ENCODE peak calls at places on chromosomes 16 and 17, in six cellular contexts. G is IMR-90; N is uterus; O is testis; X is effector memory CD4-positive, alpha-beta T cell; W is PC-9. D is an unnamed sample.

GRCh38 chr16:50741225-50741807 is 570 bp upstream of the CYLD start:
- DNase-seq in N (peak; percentile 41), X (no peak), W (no peak), G (no peak), O (no peak), D (no peak)

GRCh38 chr16:57617604-57618111 is 10.8 kb upstream of the ADGRG1 start:
- DNase-seq in G (no peak), X (no peak), O (no peak), W (no peak), N (no peak), D (no peak)

GRCh38 chr17:63275318-63275967 is 170.7 kb downstream of the CYB561 start:
- DNase-seq in N (no peak), X (no peak), G (peak; percentile 99), W (peak; percentile 95), O (no peak), D (no peak)

GRCh38 chr16:15701975-15702970 is 52.2 kb downstream of the NDE1 start:
- DNase-seq in W (no peak), O (no peak), N (peak; percentile 49), X (no peak), G (peak; percentile 82), D (no peak)

GRCh38 chr16:60013076-60013475 is 1279.0 kb upstream of the GOT2 start:
- DNase-seq in W (no peak), O (no peak), X (no peak), G (no peak), N (no peak), D (no peak)

GRCh38 chr16:12735805-12736204 is 67.9 kb downstream of the CPPED1 start:
- DNase-seq in O (no peak), W (no peak), G (no peak), N (no peak), X (no peak), D (no peak)

GRCh38 chr16:1906052-1906845 is 12.0 kb downstream of the HS3ST6 start:
- DNase-seq in X (no peak), O (no peak), W (no peak), N (no peak), G (no peak), D (no peak)

GRCh38 chr16:82481455-82481854 is 145.3 kb upstream of the CDH13 start:
- DNase-seq in G (peak; percentile 3), O (no peak), N (no peak), X (no peak), W (no peak), D (no peak)

GRCh38 chr17:76982408-76983074 is 114.3 kb downstream of the MGAT5B start:
- DNase-seq in X (no peak), O (no peak), W (no peak), N (no peak), G (no peak), D (peak; percentile 20)

GRCh38 chr16:10355589-10355988 is 30.3 kb upstream of the ATF7IP2 start:
- DNase-seq in W (no peak), G (no peak), N (no peak), X (no peak), O (peak; percentile 44), D (no peak)
- H3K4me1 ChIP-seq in W (no peaks in the 10 kb centered on the region), G (no peaks in the 10 kb centered on the region), N (no peaks in the 10 kb centered on the region), X (peaks cover 2% of the 10 kb centered on the region), O (peaks cover 16% of the 10 kb centered on the region), D (no peaks in the 10 kb centered on the region)

DNA sequence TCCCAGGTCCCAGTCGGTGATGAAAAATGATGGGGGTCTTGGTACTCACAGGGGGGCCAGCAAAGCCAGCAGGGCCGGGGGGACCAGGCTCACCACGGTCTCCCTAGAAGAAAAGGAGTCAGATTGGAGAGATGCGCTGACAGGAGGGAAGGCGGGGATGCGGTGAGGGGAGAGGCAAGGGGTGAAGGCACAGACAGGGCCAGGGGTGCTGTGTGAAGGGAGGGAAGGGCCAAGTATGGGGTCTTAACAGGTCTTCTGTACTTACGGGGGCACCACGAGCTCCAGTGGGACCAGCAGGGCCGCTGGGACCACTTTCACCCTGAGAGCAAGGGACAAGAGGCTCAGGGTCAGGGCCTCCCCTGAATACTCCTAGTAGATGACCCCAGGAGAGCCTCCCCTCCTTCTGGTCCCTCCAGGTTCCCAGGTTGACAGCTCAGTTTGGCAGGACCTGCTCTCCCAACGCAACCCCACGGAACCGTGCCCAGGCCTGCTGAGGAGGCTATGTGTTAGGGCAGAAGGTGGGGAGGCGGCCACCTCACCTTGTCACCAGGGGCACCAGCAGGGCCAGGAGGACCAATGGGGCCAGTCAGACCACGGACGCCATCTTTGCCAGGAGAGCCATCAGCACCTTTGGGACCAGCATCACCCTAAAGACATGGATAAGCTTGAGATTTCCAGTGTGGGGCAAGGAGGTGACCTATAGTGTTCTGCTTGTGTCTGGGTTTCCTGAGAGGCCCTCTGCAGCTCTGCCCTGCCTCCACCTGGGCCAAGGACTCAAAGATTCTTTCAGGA is 11.0 kb downstream of the COL1A1 start:
- DNase-seq in W (no peak), O (no peak), G (no peak), N (no peak), X (no peak), D (no peak)
- H3K4me1 ChIP-seq in W (no peaks in the 10 kb centered on the region), O (no peaks in the 10 kb centered on the region), G (peaks cover 34% of the 10 kb centered on the region), N (peaks cover 20% of the 10 kb centered on the region), X (no peaks in the 10 kb centered on the region), D (no peaks in the 10 kb centered on the region)

DNA sequence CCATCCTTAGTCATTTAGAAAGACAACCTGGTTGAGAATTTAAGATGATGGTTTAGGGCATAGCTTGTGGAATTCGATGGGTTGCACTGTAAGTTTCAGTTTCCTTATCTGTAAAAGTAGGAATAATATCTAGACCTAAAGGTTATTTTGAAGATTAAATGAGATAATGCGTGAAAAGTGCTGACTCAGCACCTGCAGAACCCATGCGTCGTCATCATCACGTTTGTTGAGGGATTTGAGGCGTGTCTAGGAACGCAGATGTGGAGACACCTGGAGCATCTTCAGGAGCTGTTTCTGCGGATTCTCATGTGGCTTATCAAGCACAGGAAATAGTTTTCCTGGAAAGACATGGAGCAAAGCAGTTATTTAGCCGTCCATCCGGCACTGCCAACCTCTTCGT is 536.3 kb downstream of the MAF start:
- DNase-seq in G (no peak), O (no peak), N (no peak), X (no peak), W (no peak), D (no peak)
- H3K4me1 ChIP-seq in G (no peaks in the 10 kb centered on the region), O (no peaks in the 10 kb centered on the region), N (no peaks in the 10 kb centered on the region), X (no peaks in the 10 kb centered on the region), W (no peaks in the 10 kb centered on the region), D (no peaks in the 10 kb centered on the region)

GRCh38 chr17:81309140-81309858 is 14.2 kb upstream of the SLC38A10 start:
- DNase-seq in N (peak; percentile 82), X (no peak), W (peak; percentile 76), G (peak; percentile 51), O (peak; percentile 60), D (peak; percentile 97)
- H3K4me1 ChIP-seq in N (peaks cover 16% of the 10 kb centered on the region), X (no peaks in the 10 kb centered on the region), W (peaks cover 11% of the 10 kb centered on the region), G (peaks cover 6% of the 10 kb centered on the region), O (peaks cover 13% of the 10 kb centered on the region), D (peaks cover 31% of the 10 kb centered on the region)

GRCh38 chr16:11637320-11637719 is 30.9 kb upstream of the SNN start:
- DNase-seq in X (no peak), G (no peak), N (no peak), W (no peak), O (no peak), D (no peak)
- H3K4me1 ChIP-seq in X (peaks cover 6% of the 10 kb centered on the region), G (peaks cover 29% of the 10 kb centered on the region), N (peaks cover 5% of the 10 kb centered on the region), W (peaks cover 49% of the 10 kb centered on the region), O (peaks cover 38% of the 10 kb centered on the region), D (peaks cover 40% of the 10 kb centered on the region)

GRCh38 chr16:73140944-73141343 is 93.0 kb upstream of the ZFHX3 start:
- DNase-seq in N (no peak), X (no peak), O (no peak), W (no peak), G (no peak), D (no peak)

GRCh38 chr16:73142995-73143394 is 95.1 kb upstream of the ZFHX3 start:
- DNase-seq in O (no peak), G (no peak), W (no peak), X (no peak), N (no peak), D (no peak)

GRCh38 chr16:73145166-73145565 is 97.2 kb upstream of the ZFHX3 start:
- DNase-seq in G (no peak), W (no peak), N (no peak), X (no peak), O (no peak), D (no peak)

GRCh38 chr16:73142069-73142880 is 94.3 kb upstream of the ZFHX3 start:
- DNase-seq in O (no peak), G (no peak), X (no peak), N (no peak), W (no peak), D (no peak)

DNA sequence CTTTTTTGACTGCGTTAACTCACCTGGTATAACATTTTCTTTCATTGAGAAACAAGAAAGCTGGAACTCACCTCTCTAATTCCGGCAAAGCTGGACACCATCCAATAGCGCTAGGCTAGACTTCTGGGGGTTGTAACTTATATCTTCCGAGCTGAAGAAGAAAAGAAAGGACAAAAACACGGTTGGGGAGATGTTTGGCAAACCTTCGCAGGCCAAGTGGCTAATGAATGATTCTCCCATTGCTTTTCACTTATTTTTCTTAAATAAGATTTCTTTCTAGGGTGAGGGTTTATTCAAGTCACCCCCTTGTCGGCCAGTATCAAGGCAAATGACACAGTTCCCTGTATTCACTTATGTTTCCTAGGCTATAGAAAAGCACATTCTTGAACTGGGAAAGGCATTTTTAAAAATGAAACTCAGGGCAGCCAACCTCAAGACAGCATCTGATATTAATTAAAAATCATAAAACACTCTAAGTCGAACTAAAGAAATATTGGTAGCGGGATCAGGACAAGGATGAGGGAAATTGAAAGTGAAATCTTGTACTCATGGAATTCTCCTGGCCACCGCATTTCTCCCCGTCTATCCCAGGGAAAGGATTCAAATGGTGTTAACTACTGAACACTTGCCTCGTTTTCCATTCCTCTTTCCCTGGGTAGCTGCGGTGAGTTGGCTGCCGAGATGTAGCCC is 95.9 kb upstream of the ZFHX3 start:
- DNase-seq in N (peak; percentile 29), O (no peak), G (no peak), W (no peak), X (no peak), D (no peak)
- H3K4me1 ChIP-seq in N (no peaks in the 10 kb centered on the region), O (no peaks in the 10 kb centered on the region), G (no peaks in the 10 kb centered on the region), W (no peaks in the 10 kb centered on the region), X (no peaks in the 10 kb centered on the region), D (peaks cover 7% of the 10 kb centered on the region)

GRCh38 chr16:89376812-89377445 is 113.4 kb downstream of the ANKRD11 start:
- DNase-seq in W (no peak), O (no peak), X (no peak), G (no peak), N (no peak), D (no peak)

GRCh38 chr16:89375686-89376085 is 114.7 kb downstream of the ANKRD11 start:
- DNase-seq in O (no peak), N (no peak), W (no peak), X (no peak), G (no peak), D (no peak)

GRCh38 chr16:89374393-89374948 is 115.9 kb downstream of the ANKRD11 start:
- DNase-seq in X (no peak), O (no peak), G (peak; percentile 55), N (no peak), W (no peak), D (no peak)

GRCh38 chr16:89373355-89374110 is 116.8 kb downstream of the ANKRD11 start:
- DNase-seq in W (no peak), G (peak; percentile 55), X (no peak), N (peak; percentile 40), O (no peak), D (no peak)

GRCh38 chr16:89375021-89375420 is 115.3 kb downstream of the ANKRD11 start:
- DNase-seq in X (no peak), G (peak; percentile 87), W (no peak), N (no peak), O (no peak), D (no peak)
- H3K4me1 ChIP-seq in X (peaks cover 11% of the 10 kb centered on the region), G (peaks cover 20% of the 10 kb centered on the region), W (peaks cover 13% of the 10 kb centered on the region), N (peaks cover 10% of the 10 kb centered on the region), O (peaks cover 10% of the 10 kb centered on the region), D (peaks cover 27% of the 10 kb centered on the region)

D was measured in lower lobe of right lung.